ENCODE peak calls at places on chromosomes 7 and 10, in nine cellular contexts. One of them, this sample, is unnamed.

GRCh38 chr10:33749809-33750208 is 415.3 kb upstream of the NRP1 start:
- DNase-seq in activated T-helper 1 cell treated with Interleukin-2 at 50 U/mL for 16 hours: no peak
- DNase-seq in T-cell: no peak
- DNase-seq in tibial nerve: no peak
- DNase-seq in glutamatergic neuron: no peak
- DNase-seq in globus pallidus: no peak
- DNase-seq in A549: no peak
- DNase-seq in aorta: no peak
- DNase-seq in stimulated activated CD4-positive, alpha-beta T cell treated with anti-CD3 and anti-CD28 coated beads, Interleukin-4, amount 100 ng/mL, for 24 hours: no peak
- DNase-seq in this sample: no peak

GRCh38 chr7:18352339-18353255 is 143.0 kb upstream of the HDAC9 start:
- DNase-seq in globus pallidus: peak; percentile 60
- DNase-seq in glutamatergic neuron: peak; percentile 44
- DNase-seq in A549: peak; percentile 18
- DNase-seq in T-cell: no peak
- DNase-seq in aorta: no peak
- DNase-seq in activated T-helper 1 cell treated with Interleukin-2 at 50 U/mL for 16 hours: no peak
- DNase-seq in stimulated activated CD4-positive, alpha-beta T cell treated with anti-CD3 and anti-CD28 coated beads, Interleukin-4, amount 100 ng/mL, for 24 hours: no peak
- DNase-seq in tibial nerve: no peak
- DNase-seq in this sample: no peak

GRCh38 chr7:137097111-137097510 is 228.7 kb downstream of the CHRM2 start:
- DNase-seq in activated T-helper 1 cell treated with Interleukin-2 at 50 U/mL for 16 hours: no peak
- DNase-seq in A549: no peak
- DNase-seq in T-cell: no peak
- DNase-seq in stimulated activated CD4-positive, alpha-beta T cell treated with anti-CD3 and anti-CD28 coated beads, Interleukin-4, amount 100 ng/mL, for 24 hours: no peak
- DNase-seq in tibial nerve: no peak
- DNase-seq in glutamatergic neuron: no peak
- DNase-seq in globus pallidus: no peak
- DNase-seq in aorta: no peak
- DNase-seq in this sample: no peak

GRCh38 chr7:155921804-155922506 is 109.7 kb upstream of the SHH start:
- DNase-seq in tibial nerve: no peak
- DNase-seq in activated T-helper 1 cell treated with Interleukin-2 at 50 U/mL for 16 hours: no peak
- DNase-seq in stimulated activated CD4-positive, alpha-beta T cell treated with anti-CD3 and anti-CD28 coated beads, Interleukin-4, amount 100 ng/mL, for 24 hours: no peak
- DNase-seq in T-cell: no peak
- DNase-seq in aorta: peak; percentile 38
- DNase-seq in globus pallidus: no peak
- DNase-seq in A549: no peak
- DNase-seq in glutamatergic neuron: no peak
- DNase-seq in this sample: no peak

GRCh38 chr10:48608279-48608681 is 3.4 kb upstream of the ARHGAP22 start:
- DNase-seq in activated T-helper 1 cell treated with Interleukin-2 at 50 U/mL for 16 hours: no peak
- DNase-seq in A549: peak; percentile 72
- DNase-seq in stimulated activated CD4-positive, alpha-beta T cell treated with anti-CD3 and anti-CD28 coated beads, Interleukin-4, amount 100 ng/mL, for 24 hours: no peak
- DNase-seq in tibial nerve: no peak
- DNase-seq in T-cell: peak; percentile 4
- DNase-seq in globus pallidus: no peak
- DNase-seq in glutamatergic neuron: peak; percentile 41
- DNase-seq in aorta: no peak
- DNase-seq in this sample: no peak

GRCh38 chr10:130493446-130494198 is 357.4 kb downstream of the GLRX3 start:
- DNase-seq in glutamatergic neuron: peak; percentile 46
- DNase-seq in activated T-helper 1 cell treated with Interleukin-2 at 50 U/mL for 16 hours: no peak
- DNase-seq in stimulated activated CD4-positive, alpha-beta T cell treated with anti-CD3 and anti-CD28 coated beads, Interleukin-4, amount 100 ng/mL, for 24 hours: no peak
- DNase-seq in T-cell: no peak
- DNase-seq in A549: no peak
- DNase-seq in aorta: no peak
- DNase-seq in tibial nerve: no peak
- DNase-seq in globus pallidus: no peak
- DNase-seq in this sample: no peak

GRCh38 chr7:102064361-102065025 is 222.2 kb upstream of the SH2B2 start:
- DNase-seq in aorta: peak; percentile 64
- DNase-seq in stimulated activated CD4-positive, alpha-beta T cell treated with anti-CD3 and anti-CD28 coated beads, Interleukin-4, amount 100 ng/mL, for 24 hours: no peak
- DNase-seq in activated T-helper 1 cell treated with Interleukin-2 at 50 U/mL for 16 hours: no peak
- DNase-seq in glutamatergic neuron: no peak
- DNase-seq in tibial nerve: no peak
- DNase-seq in globus pallidus: peak; percentile 31
- DNase-seq in A549: peak; percentile 24
- DNase-seq in T-cell: no peak
- DNase-seq in this sample: peak; percentile 36

GRCh38 chr7:54880326-54880989 is 121.4 kb upstream of the SEC61G start:
- DNase-seq in aorta: no peak
- DNase-seq in tibial nerve: no peak
- DNase-seq in glutamatergic neuron: no peak
- DNase-seq in activated T-helper 1 cell treated with Interleukin-2 at 50 U/mL for 16 hours: no peak
- DNase-seq in T-cell: no peak
- DNase-seq in A549: no peak
- DNase-seq in stimulated activated CD4-positive, alpha-beta T cell treated with anti-CD3 and anti-CD28 coated beads, Interleukin-4, amount 100 ng/mL, for 24 hours: no peak
- DNase-seq in globus pallidus: no peak
- DNase-seq in this sample: no peak

GRCh38 chr10:86366033-86366901 is at the start of gene GRID1:
- DNase-seq in activated T-helper 1 cell treated with Interleukin-2 at 50 U/mL for 16 hours: no peak
- DNase-seq in tibial nerve: no peak
- DNase-seq in aorta: peak; percentile 81
- DNase-seq in A549: no peak
- DNase-seq in globus pallidus: peak; percentile 85
- DNase-seq in T-cell: no peak
- DNase-seq in glutamatergic neuron: peak; percentile 79
- DNase-seq in stimulated activated CD4-positive, alpha-beta T cell treated with anti-CD3 and anti-CD28 coated beads, Interleukin-4, amount 100 ng/mL, for 24 hours: no peak
- DNase-seq in this sample: no peak

GRCh38 chr7:55552320-55553086 is 19.8 kb downstream of the VOPP1 start:
- DNase-seq in aorta: peak; percentile 81
- DNase-seq in A549: no peak
- DNase-seq in tibial nerve: no peak
- DNase-seq in glutamatergic neuron: no peak
- DNase-seq in stimulated activated CD4-positive, alpha-beta T cell treated with anti-CD3 and anti-CD28 coated beads, Interleukin-4, amount 100 ng/mL, for 24 hours: no peak
- DNase-seq in T-cell: no peak
- DNase-seq in globus pallidus: no peak
- DNase-seq in activated T-helper 1 cell treated with Interleukin-2 at 50 U/mL for 16 hours: no peak
- DNase-seq in this sample: no peak

GRCh38 chr10:51001587-51001986 is 72.7 kb upstream of the PRKG1 start:
- DNase-seq in T-cell: no peak
- DNase-seq in glutamatergic neuron: no peak
- DNase-seq in tibial nerve: peak; percentile 45
- DNase-seq in A549: no peak
- DNase-seq in aorta: no peak
- DNase-seq in stimulated activated CD4-positive, alpha-beta T cell treated with anti-CD3 and anti-CD28 coated beads, Interleukin-4, amount 100 ng/mL, for 24 hours: no peak
- DNase-seq in globus pallidus: no peak
- DNase-seq in activated T-helper 1 cell treated with Interleukin-2 at 50 U/mL for 16 hours: no peak
- DNase-seq in this sample: no peak

GRCh38 chr10:79483948-79484347 is 28.4 kb upstream of the EIF5AL1 start:
- DNase-seq in globus pallidus: no peak
- DNase-seq in A549: no peak
- DNase-seq in stimulated activated CD4-positive, alpha-beta T cell treated with anti-CD3 and anti-CD28 coated beads, Interleukin-4, amount 100 ng/mL, for 24 hours: no peak
- DNase-seq in activated T-helper 1 cell treated with Interleukin-2 at 50 U/mL for 16 hours: no peak
- DNase-seq in aorta: no peak
- DNase-seq in glutamatergic neuron: no peak
- DNase-seq in tibial nerve: no peak
- DNase-seq in T-cell: no peak
- DNase-seq in this sample: peak; percentile 92

GRCh38 chr7:40419832-40420231 is 285.0 kb downstream of the SUGCT start:
- DNase-seq in activated T-helper 1 cell treated with Interleukin-2 at 50 U/mL for 16 hours: no peak
- DNase-seq in aorta: no peak
- DNase-seq in A549: no peak
- DNase-seq in globus pallidus: peak; percentile 26
- DNase-seq in tibial nerve: no peak
- DNase-seq in stimulated activated CD4-positive, alpha-beta T cell treated with anti-CD3 and anti-CD28 coated beads, Interleukin-4, amount 100 ng/mL, for 24 hours: no peak
- DNase-seq in glutamatergic neuron: no peak
- DNase-seq in T-cell: no peak
- DNase-seq in this sample: no peak

GRCh38 chr7:92707435-92707834 is 117.2 kb upstream of the FAM133B start:
- DNase-seq in activated T-helper 1 cell treated with Interleukin-2 at 50 U/mL for 16 hours: no peak
- DNase-seq in tibial nerve: no peak
- DNase-seq in globus pallidus: no peak
- DNase-seq in aorta: no peak
- DNase-seq in stimulated activated CD4-positive, alpha-beta T cell treated with anti-CD3 and anti-CD28 coated beads, Interleukin-4, amount 100 ng/mL, for 24 hours: no peak
- DNase-seq in T-cell: no peak
- DNase-seq in A549: no peak
- DNase-seq in glutamatergic neuron: no peak
- DNase-seq in this sample: no peak

GRCh38 chr10:6927001-6927400 is 346.9 kb upstream of the PRKCQ start:
- DNase-seq in glutamatergic neuron: no peak
- DNase-seq in A549: no peak
- DNase-seq in T-cell: no peak
- DNase-seq in activated T-helper 1 cell treated with Interleukin-2 at 50 U/mL for 16 hours: no peak
- DNase-seq in aorta: no peak
- DNase-seq in globus pallidus: peak; percentile 46
- DNase-seq in stimulated activated CD4-positive, alpha-beta T cell treated with anti-CD3 and anti-CD28 coated beads, Interleukin-4, amount 100 ng/mL, for 24 hours: no peak
- DNase-seq in tibial nerve: no peak
- DNase-seq in this sample: no peak

GRCh38 chr10:97180367-97180763 is 5.4 kb downstream of the SLIT1 start:
- DNase-seq in stimulated activated CD4-positive, alpha-beta T cell treated with anti-CD3 and anti-CD28 coated beads, Interleukin-4, amount 100 ng/mL, for 24 hours: no peak
- DNase-seq in tibial nerve: no peak
- DNase-seq in activated T-helper 1 cell treated with Interleukin-2 at 50 U/mL for 16 hours: no peak
- DNase-seq in T-cell: no peak
- DNase-seq in aorta: peak; percentile 51
- DNase-seq in globus pallidus: no peak
- DNase-seq in glutamatergic neuron: no peak
- DNase-seq in A549: no peak
- DNase-seq in this sample: no peak

GRCh38 chr7:5472432-5473315 is 49.0 kb upstream of the TNRC18 start:
- DNase-seq in aorta: no peak
- DNase-seq in T-cell: no peak
- DNase-seq in globus pallidus: no peak
- DNase-seq in stimulated activated CD4-positive, alpha-beta T cell treated with anti-CD3 and anti-CD28 coated beads, Interleukin-4, amount 100 ng/mL, for 24 hours: no peak
- DNase-seq in tibial nerve: no peak
- DNase-seq in glutamatergic neuron: no peak
- DNase-seq in activated T-helper 1 cell treated with Interleukin-2 at 50 U/mL for 16 hours: no peak
- DNase-seq in A549: no peak
- DNase-seq in this sample: no peak

GRCh38 chr10:99612167-99612831 is 7.9 kb downstream of the SLC25A28 start:
- DNase-seq in glutamatergic neuron: no peak
- DNase-seq in A549: peak; percentile 77
- DNase-seq in aorta: no peak
- DNase-seq in tibial nerve: peak; percentile 59
- DNase-seq in activated T-helper 1 cell treated with Interleukin-2 at 50 U/mL for 16 hours: no peak
- DNase-seq in T-cell: peak; percentile 19
- DNase-seq in globus pallidus: peak; percentile 46
- DNase-seq in stimulated activated CD4-positive, alpha-beta T cell treated with anti-CD3 and anti-CD28 coated beads, Interleukin-4, amount 100 ng/mL, for 24 hours: peak; percentile 41
- DNase-seq in this sample: no peak

GRCh38 chr10:66877359-66877758 is 48.5 kb upstream of the LRRTM3 start:
- DNase-seq in A549: no peak
- DNase-seq in activated T-helper 1 cell treated with Interleukin-2 at 50 U/mL for 16 hours: no peak
- DNase-seq in aorta: no peak
- DNase-seq in T-cell: no peak
- DNase-seq in stimulated activated CD4-positive, alpha-beta T cell treated with anti-CD3 and anti-CD28 coated beads, Interleukin-4, amount 100 ng/mL, for 24 hours: no peak
- DNase-seq in tibial nerve: no peak
- DNase-seq in glutamatergic neuron: no peak
- DNase-seq in globus pallidus: no peak
- DNase-seq in this sample: no peak

GRCh38 chr10:75982611-75983369 is 551.4 kb downstream of the LRMDA start:
- DNase-seq in stimulated activated CD4-positive, alpha-beta T cell treated with anti-CD3 and anti-CD28 coated beads, Interleukin-4, amount 100 ng/mL, for 24 hours: no peak
- DNase-seq in T-cell: no peak
- DNase-seq in activated T-helper 1 cell treated with Interleukin-2 at 50 U/mL for 16 hours: no peak
- DNase-seq in globus pallidus: peak; percentile 10
- DNase-seq in glutamatergic neuron: no peak
- DNase-seq in aorta: no peak
- DNase-seq in tibial nerve: peak; percentile 63
- DNase-seq in A549: no peak
- DNase-seq in this sample: peak; percentile 19

GRCh38 chr7:4115941-4116610 is 566.0 kb upstream of the FOXK1 start:
- DNase-seq in glutamatergic neuron: no peak
- DNase-seq in globus pallidus: no peak
- DNase-seq in aorta: peak; percentile 52
- DNase-seq in T-cell: no peak
- DNase-seq in A549: no peak
- DNase-seq in stimulated activated CD4-positive, alpha-beta T cell treated with anti-CD3 and anti-CD28 coated beads, Interleukin-4, amount 100 ng/mL, for 24 hours: no peak
- DNase-seq in tibial nerve: no peak
- DNase-seq in activated T-helper 1 cell treated with Interleukin-2 at 50 U/mL for 16 hours: no peak
- DNase-seq in this sample: no peak

GRCh38 chr10:35398888-35399287 is 62.6 kb downstream of the CCNY start:
- DNase-seq in T-cell: no peak
- DNase-seq in activated T-helper 1 cell treated with Interleukin-2 at 50 U/mL for 16 hours: no peak
- DNase-seq in stimulated activated CD4-positive, alpha-beta T cell treated with anti-CD3 and anti-CD28 coated beads, Interleukin-4, amount 100 ng/mL, for 24 hours: no peak
- DNase-seq in globus pallidus: no peak
- DNase-seq in glutamatergic neuron: no peak
- DNase-seq in A549: no peak
- DNase-seq in aorta: no peak
- DNase-seq in tibial nerve: no peak
- DNase-seq in this sample: no peak

GRCh38 chr7:159198016-159198724 is 53.5 kb upstream of the VIPR2 start:
- DNase-seq in aorta: no peak
- DNase-seq in glutamatergic neuron: no peak
- DNase-seq in stimulated activated CD4-positive, alpha-beta T cell treated with anti-CD3 and anti-CD28 coated beads, Interleukin-4, amount 100 ng/mL, for 24 hours: no peak
- DNase-seq in tibial nerve: no peak
- DNase-seq in activated T-helper 1 cell treated with Interleukin-2 at 50 U/mL for 16 hours: no peak
- DNase-seq in globus pallidus: no peak
- DNase-seq in A549: no peak
- DNase-seq in T-cell: peak; percentile 23
- DNase-seq in this sample: peak; percentile 15